ENCODE peak calls at places on chromosome 3, in five cellular contexts. One of them, this sample, is unnamed.

GRCh38 chr3:121274411-121274810 is 271.4 kb downstream of the POLQ start:
- DNase-seq in PC-3: no peak
- DNase-seq in GM23248: no peak
- DNase-seq in MM.1S: no peak
- DNase-seq in HCT116: no peak
- DNase-seq in this sample: no peak

GRCh38 chr3:134250717-134251220 is at the start of gene RYK:
- DNase-seq in PC-3: peak
- DNase-seq in HCT116: peak
- DNase-seq in GM23248: peak
- DNase-seq in MM.1S: peak
- DNase-seq in this sample: peak

GRCh38 chr3:46669191-46669999 is 24.1 kb downstream of the ALS2CL start:
- DNase-seq in MM.1S: no peak
- DNase-seq in PC-3: no peak
- DNase-seq in GM23248: no peak
- DNase-seq in HCT116: no peak
- DNase-seq in this sample: no peak

GRCh38 chr3:32606277-32606676 is 35.6 kb upstream of the DYNC1LI1 start:
- DNase-seq in PC-3: no peak
- DNase-seq in HCT116: no peak
- DNase-seq in GM23248: no peak
- DNase-seq in MM.1S: no peak
- DNase-seq in this sample: no peak

GRCh38 chr3:73623996-73624362 is 762 bp downstream of the PDZRN3 start:
- DNase-seq in GM23248: peak
- DNase-seq in MM.1S: no peak
- DNase-seq in PC-3: no peak
- DNase-seq in HCT116: no peak
- DNase-seq in this sample: peak

GRCh38 chr3:59709702-59710555 is 660.1 kb upstream of the CFAP20DC start:
- DNase-seq in GM23248: no peak
- DNase-seq in MM.1S: peak
- DNase-seq in HCT116: no peak
- DNase-seq in PC-3: no peak
- DNase-seq in this sample: no peak

GRCh38 chr3:17481116-17481515 is 261.3 kb downstream of the TBC1D5 start:
- DNase-seq in MM.1S: no peak
- DNase-seq in GM23248: no peak
- DNase-seq in HCT116: no peak
- DNase-seq in PC-3: no peak
- DNase-seq in this sample: no peak

GRCh38 chr3:127464642-127465041 is 125.9 kb downstream of the TPRA1 start:
- DNase-seq in HCT116: no peak
- DNase-seq in GM23248: no peak
- DNase-seq in MM.1S: no peak
- DNase-seq in PC-3: no peak
- DNase-seq in this sample: no peak

GRCh38 chr3:24495334-24495994 is 814 bp upstream of the THRB start:
- DNase-seq in HCT116: peak
- DNase-seq in MM.1S: no peak
- DNase-seq in PC-3: peak
- DNase-seq in GM23248: peak
- DNase-seq in this sample: peak

GRCh38 chr3:193507566-193507965 is 47.1 kb downstream of the ATP13A4 start:
- DNase-seq in MM.1S: no peak
- DNase-seq in HCT116: no peak
- DNase-seq in PC-3: no peak
- DNase-seq in GM23248: no peak
- DNase-seq in this sample: no peak

GRCh38 chr3:173584834-173585831 is 187.6 kb downstream of the NLGN1 start:
- DNase-seq in MM.1S: peak
- DNase-seq in HCT116: no peak
- DNase-seq in GM23248: peak
- DNase-seq in PC-3: peak
- DNase-seq in this sample: peak

GRCh38 chr3:13452490-13453335 is 27.4 kb upstream of the HDAC11 start:
- DNase-seq in HCT116: peak
- DNase-seq in GM23248: peak
- DNase-seq in MM.1S: peak
- DNase-seq in PC-3: peak
- DNase-seq in this sample: peak

GRCh38 chr3:196941846-196942225 is 492 bp downstream of the NCBP2 start:
- DNase-seq in PC-3: peak
- DNase-seq in GM23248: peak
- DNase-seq in HCT116: no peak
- DNase-seq in MM.1S: peak
- DNase-seq in this sample: peak

GRCh38 chr3:42667096-42667522 is 13.6 kb downstream of the ZBTB47 start:
- DNase-seq in PC-3: no peak
- DNase-seq in HCT116: no peak
- DNase-seq in GM23248: no peak
- DNase-seq in MM.1S: no peak
- DNase-seq in this sample: no peak

GRCh38 chr3:107034142-107034541 is 343.1 kb upstream of the CCDC54 start:
- DNase-seq in PC-3: no peak
- DNase-seq in GM23248: no peak
- DNase-seq in HCT116: no peak
- DNase-seq in MM.1S: no peak
- DNase-seq in this sample: no peak

GRCh38 chr3:188950832-188951489 is 220.8 kb upstream of the TPRG1 start:
- DNase-seq in PC-3: peak
- DNase-seq in MM.1S: no peak
- DNase-seq in GM23248: peak
- DNase-seq in HCT116: peak
- DNase-seq in this sample: no peak

GRCh38 chr3:5389057-5389456 is 201.6 kb downstream of the EDEM1 start:
- DNase-seq in MM.1S: no peak
- DNase-seq in PC-3: peak
- DNase-seq in HCT116: peak
- DNase-seq in GM23248: no peak
- DNase-seq in this sample: no peak

GRCh38 chr3:45026957-45027356 is 854 bp downstream of the CLEC3B start:
- DNase-seq in MM.1S: no peak
- DNase-seq in HCT116: no peak
- DNase-seq in GM23248: peak
- DNase-seq in PC-3: no peak
- DNase-seq in this sample: no peak

GRCh38 chr3:36734742-36735141 is 29.6 kb downstream of the DCLK3 start:
- DNase-seq in HCT116: no peak
- DNase-seq in MM.1S: no peak
- DNase-seq in PC-3: no peak
- DNase-seq in GM23248: no peak
- DNase-seq in this sample: no peak

GRCh38 chr3:117035785-117036184 is 326.2 kb downstream of the TUSC7 start:
- DNase-seq in HCT116: no peak
- DNase-seq in PC-3: no peak
- DNase-seq in GM23248: peak
- DNase-seq in MM.1S: no peak
- DNase-seq in this sample: peak

GRCh38 chr3:146308222-146308621 is 57.3 kb upstream of the PLSCR4 start:
- DNase-seq in MM.1S: no peak
- DNase-seq in GM23248: peak
- DNase-seq in PC-3: peak
- DNase-seq in HCT116: no peak
- DNase-seq in this sample: no peak

GRCh38 chr3:104396974-104397669 is 969.6 kb upstream of the ALCAM start:
- DNase-seq in HCT116: no peak
- DNase-seq in MM.1S: no peak
- DNase-seq in PC-3: peak
- DNase-seq in GM23248: peak
- DNase-seq in this sample: no peak

GRCh38 chr3:128487538-128487812 is 5.5 kb downstream of the GATA2 start:
- DNase-seq in GM23248: no peak
- DNase-seq in PC-3: no peak
- DNase-seq in MM.1S: no peak
- DNase-seq in HCT116: no peak
- DNase-seq in this sample: no peak

GRCh38 chr3:111319598-111319997 is 222.4 kb upstream of the CD96 start:
- DNase-seq in PC-3: no peak
- DNase-seq in GM23248: no peak
- DNase-seq in HCT116: no peak
- DNase-seq in MM.1S: no peak
- DNase-seq in this sample: no peak

GRCh38 chr3:52399131-52399530 is 45.8 kb downstream of the SEMA3G start:
- DNase-seq in HCT116: no peak
- DNase-seq in PC-3: no peak
- DNase-seq in GM23248: no peak
- DNase-seq in MM.1S: no peak
- DNase-seq in this sample: no peak

GRCh38 chr3:192494176-192494575 is 233.2 kb downstream of the FGF12 start:
- DNase-seq in HCT116: no peak
- DNase-seq in MM.1S: no peak
- DNase-seq in GM23248: no peak
- DNase-seq in PC-3: peak
- DNase-seq in this sample: no peak

GRCh38 chr3:141087071-141087824 is 36.1 kb downstream of the SPSB4 start:
- DNase-seq in GM23248: no peak
- DNase-seq in HCT116: no peak
- DNase-seq in MM.1S: no peak
- DNase-seq in PC-3: no peak
- DNase-seq in this sample: no peak

GRCh38 chr3:161859057-161859456 is 362.4 kb downstream of the OTOL1 start:
- DNase-seq in MM.1S: no peak
- DNase-seq in HCT116: no peak
- DNase-seq in PC-3: no peak
- DNase-seq in GM23248: no peak
- DNase-seq in this sample: no peak

GRCh38 chr3:34056951-34057390 is 258.5 kb downstream of the PDCD6IP start:
- DNase-seq in MM.1S: peak
- DNase-seq in HCT116: no peak
- DNase-seq in PC-3: no peak
- DNase-seq in GM23248: peak
- DNase-seq in this sample: no peak

GRCh38 chr3:46632792-46633191 is 20.5 kb downstream of the FAM240A start:
- DNase-seq in MM.1S: no peak
- DNase-seq in PC-3: no peak
- DNase-seq in HCT116: no peak
- DNase-seq in GM23248: peak
- DNase-seq in this sample: no peak

GRCh38 chr3:94098487-94098886 is 35.6 kb downstream of the NSUN3 start:
- DNase-seq in HCT116: no peak
- DNase-seq in PC-3: no peak
- DNase-seq in MM.1S: no peak
- DNase-seq in GM23248: peak
- DNase-seq in this sample: no peak

GRCh38 chr3:180036678-180037455 is at the start of gene PEX5L:
- DNase-seq in MM.1S: peak
- DNase-seq in PC-3: peak
- DNase-seq in GM23248: peak
- DNase-seq in HCT116: no peak
- DNase-seq in this sample: peak

GRCh38 chr3:158709666-158710083 is 22.6 kb downstream of the RARRES1 start:
- DNase-seq in MM.1S: no peak
- DNase-seq in GM23248: peak
- DNase-seq in PC-3: peak
- DNase-seq in HCT116: no peak
- DNase-seq in this sample: no peak

GRCh38 chr3:188164248-188164687 is 10.3 kb downstream of the LPP start:
- DNase-seq in PC-3: peak
- DNase-seq in GM23248: no peak
- DNase-seq in MM.1S: no peak
- DNase-seq in HCT116: peak
- DNase-seq in this sample: no peak

DNA sequence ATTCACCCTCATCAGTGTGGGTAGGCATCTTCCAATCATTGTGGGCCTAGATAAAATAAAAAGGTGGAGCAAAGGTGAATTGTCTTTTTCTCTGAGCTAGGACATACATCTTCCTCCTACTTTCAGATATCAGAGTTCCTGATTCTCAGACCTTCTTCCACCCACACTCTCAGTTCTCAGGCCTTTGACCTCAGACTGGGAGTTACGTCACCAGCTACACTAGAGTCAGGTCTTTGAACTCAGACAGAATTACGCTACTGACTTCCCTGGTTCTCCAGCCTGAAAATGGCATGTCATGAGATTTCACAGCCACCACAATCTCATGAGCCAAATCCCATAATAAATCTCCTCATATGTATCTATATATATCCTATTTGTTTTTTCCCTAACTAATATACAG is 39.0 kb downstream of the STRIT1 start:
- DNase-seq in HCT116: no peak
- DNase-seq in MM.1S: no peak
- DNase-seq in PC-3: no peak
- DNase-seq in GM23248: no peak
- DNase-seq in this sample: no peak
- TF ChIP-seq EZH2phosphoT487 in HCT116: no peak
- TF ChIP-seq EZH2phosphoT487 in MM.1S: no peak
- TF ChIP-seq EZH2phosphoT487 in PC-3: no peak
- TF ChIP-seq EZH2phosphoT487 in GM23248: no peak
- TF ChIP-seq EZH2phosphoT487 in this sample: no peak

GRCh38 chr3:14465425-14465824 is 63.0 kb downstream of the SLC6A6 start:
- DNase-seq in PC-3: no peak
- DNase-seq in GM23248: no peak
- DNase-seq in MM.1S: no peak
- DNase-seq in HCT116: no peak
- DNase-seq in this sample: no peak
- H3K27ac ChIP-seq in PC-3: no peak
- H3K27ac ChIP-seq in GM23248: no peak
- H3K27ac ChIP-seq in MM.1S: no peak
- H3K27ac ChIP-seq in HCT116: no peak
- H3K27ac ChIP-seq in this sample: no peak

GRCh38 chr3:38002940-38003339 is 12.4 kb downstream of the VILL start:
- DNase-seq in HCT116: no peak
- DNase-seq in PC-3: no peak
- DNase-seq in MM.1S: no peak
- DNase-seq in GM23248: no peak
- DNase-seq in this sample: no peak
- H3K9ac ChIP-seq in HCT116: no peak
- H3K9ac ChIP-seq in PC-3: no peak
- H3K9ac ChIP-seq in MM.1S: no peak
- H3K9ac ChIP-seq in GM23248: no peak
- H3K9ac ChIP-seq in this sample: no peak

GRCh38 chr3:190306513-190307163 is 15.6 kb downstream of the CLDN1 start:
- DNase-seq in MM.1S: no peak
- DNase-seq in PC-3: peak
- DNase-seq in GM23248: peak
- DNase-seq in HCT116: no peak
- DNase-seq in this sample: no peak
- TF ChIP-seq EZH2phosphoT487 in MM.1S: no peak
- TF ChIP-seq EZH2phosphoT487 in PC-3: no peak
- TF ChIP-seq EZH2phosphoT487 in GM23248: no peak
- TF ChIP-seq EZH2phosphoT487 in HCT116: no peak
- TF ChIP-seq EZH2phosphoT487 in this sample: no peak

GRCh38 chr3:179029096-179029495 is 42.5 kb downstream of the ZMAT3 start:
- DNase-seq in MM.1S: no peak
- DNase-seq in HCT116: no peak
- DNase-seq in GM23248: no peak
- DNase-seq in PC-3: no peak
- DNase-seq in this sample: no peak

GRCh38 chr3:179021119-179021903 is 50.3 kb downstream of the ZMAT3 start:
- DNase-seq in HCT116: no peak
- DNase-seq in MM.1S: no peak
- DNase-seq in PC-3: no peak
- DNase-seq in GM23248: no peak
- DNase-seq in this sample: no peak

GRCh38 chr3:179027326-179027900 is 44.2 kb downstream of the ZMAT3 start:
- DNase-seq in PC-3: no peak
- DNase-seq in MM.1S: no peak
- DNase-seq in GM23248: peak
- DNase-seq in HCT116: no peak
- DNase-seq in this sample: peak

GRCh38 chr3:179028408-179028807 is 43.2 kb downstream of the ZMAT3 start:
- DNase-seq in HCT116: no peak
- DNase-seq in PC-3: no peak
- DNase-seq in GM23248: no peak
- DNase-seq in MM.1S: no peak
- DNase-seq in this sample: no peak

GRCh38 chr3:179026636-179027035 is 45.0 kb downstream of the ZMAT3 start:
- DNase-seq in PC-3: no peak
- DNase-seq in GM23248: peak
- DNase-seq in HCT116: no peak
- DNase-seq in MM.1S: no peak
- DNase-seq in this sample: no peak
- H3K27ac ChIP-seq in PC-3: no peak
- H3K27ac ChIP-seq in GM23248: peak
- H3K27ac ChIP-seq in HCT116: no peak
- H3K27ac ChIP-seq in MM.1S: no peak
- H3K27ac ChIP-seq in this sample: no peak